ENCODE peak calls at places on chromosomes 4 and X, in four cellular contexts. N, A, H and Y are unnamed samples. For H3K27me3, the result is how much of the 10 kb centered on the place peaks cover.

GRCh38 chr4:2961411-2962098 is 1.7 kb downstream of the NOP14 start:
- DNase-seq in H (no peak), A (no peak), N (no peak), Y (no peak)

GRCh38 chrX:24748196-24748595 is 54.5 kb downstream of the POLA1 start:
- DNase-seq in H (no peak), N (no peak), A (no peak), Y (no peak)

GRCh38 chr4:101279377-101279871 is 67.9 kb downstream of the PPP3CA start:
- DNase-seq in A (peak), H (peak), N (peak), Y (peak)

GRCh38 chr4:39933689-39934590 is 43.8 kb downstream of the PDS5A start:
- DNase-seq in H (peak), A (no peak), N (no peak), Y (no peak)

GRCh38 chr4:78764498-78764961 is 11.6 kb upstream of the BMP2K start:
- DNase-seq in A (no peak), N (no peak), H (peak), Y (no peak)

GRCh38 chrX:151722241-151722846 is 6.5 kb downstream of the FATE1 start:
- DNase-seq in H (peak), N (peak), A (peak), Y (peak)

GRCh38 chrX:134171661-134172587 is 65.1 kb upstream of the CCDC160 start:
- DNase-seq in H (peak), A (peak), N (no peak), Y (no peak)

GRCh38 chrX:46941341-46941740 is 29.1 kb downstream of the JADE3 start:
- DNase-seq in H (no peak), N (no peak), A (no peak), Y (no peak)

GRCh38 chr4:168449740-168450442 is 30.4 kb downstream of the DDX60L start:
- DNase-seq in N (peak), A (no peak), H (peak), Y (no peak)

GRCh38 chr4:56289934-56290333 is 97.4 kb downstream of the AASDH start:
- DNase-seq in A (no peak), N (no peak), H (peak), Y (no peak)

GRCh38 chrX:9573282-9574106 is 108.6 kb downstream of the TBL1X start:
- DNase-seq in N (no peak), H (no peak), A (no peak), Y (no peak)

GRCh38 chr4:57231781-57232180 is 121.6 kb upstream of the IGFBP7 start:
- DNase-seq in A (no peak), H (no peak), N (no peak), Y (no peak)

GRCh38 chr4:71445819-71446218 is 107.0 kb downstream of the SLC4A4 start:
- DNase-seq in H (no peak), N (no peak), A (no peak), Y (no peak)

GRCh38 chr4:38145741-38146140 is 185.5 kb downstream of the PTTG2 start:
- DNase-seq in A (no peak), N (no peak), H (peak), Y (no peak)

GRCh38 chrX:15382809-15383208 is 1.4 kb downstream of the VEGFD start:
- DNase-seq in N (no peak), H (no peak), A (no peak), Y (no peak)

GRCh38 chr4:17324431-17324830 is 187.5 kb downstream of the QDPR start:
- DNase-seq in A (no peak), H (peak), N (no peak), Y (no peak)

GRCh38 chrX:112857478-112857878 is 16.8 kb upstream of the AMOT start:
- DNase-seq in A (no peak), H (no peak), N (no peak), Y (peak)

GRCh38 chr4:83709627-83710026 is 173.7 kb downstream of the GPAT3 start:
- DNase-seq in H (no peak), N (no peak), A (no peak), Y (no peak)

GRCh38 chr4:106238819-106239420 is 77.1 kb downstream of the TBCK start:
- DNase-seq in H (peak), N (no peak), A (no peak), Y (no peak)

GRCh38 chr4:144575181-144575580 is 70.8 kb upstream of the HHIP start:
- DNase-seq in N (no peak), H (peak), A (no peak), Y (no peak)

GRCh38 chr4:52098618-52099017 is 47.5 kb downstream of the SPATA18 start:
- DNase-seq in A (no peak), N (no peak), H (no peak), Y (no peak)

GRCh38 chr4:40956726-40957255 is 207.0 kb downstream of the NSUN7 start:
- DNase-seq in N (no peak), A (no peak), H (peak), Y (no peak)

GRCh38 chr4:5738061-5738460 is 27.1 kb downstream of the EVC start:
- DNase-seq in H (no peak), N (no peak), A (no peak), Y (no peak)

GRCh38 chrX:29746326-29746725 is 469.0 kb upstream of the MAGEB2 start:
- DNase-seq in H (peak), A (no peak), N (no peak), Y (no peak)

GRCh38 chrX:118974908-118975671 is 672 bp downstream of the LONRF3 start:
- DNase-seq in A (peak), H (peak), N (peak), Y (peak)

GRCh38 chr4:164926301-164926700 is 49.3 kb downstream of the APELA start:
- DNase-seq in N (no peak), H (no peak), A (no peak), Y (no peak)

GRCh38 chr4:183118585-183118984 is 19.5 kb downstream of the WWC2 start:
- DNase-seq in N (no peak), H (peak), A (no peak), Y (no peak)

GRCh38 chr4:61938250-61938846 is 738.2 kb downstream of the ADGRL3 start:
- DNase-seq in H (no peak), A (no peak), N (no peak), Y (no peak)

GRCh38 chrX:104428231-104428630 is 137.8 kb upstream of the IL1RAPL2 start:
- DNase-seq in H (no peak), N (no peak), A (no peak), Y (no peak)

GRCh38 chrX:17474892-17475291 is 99.9 kb downstream of the NHS start:
- DNase-seq in A (no peak), N (no peak), H (peak), Y (no peak)

GRCh38 chr4:184384056-184384809 is 90.1 kb downstream of the IRF2 start:
- DNase-seq in H (peak), A (no peak), N (peak), Y (peak)

GRCh38 chr4:80500593-80500992 is 165.1 kb downstream of the CFAP299 start:
- DNase-seq in H (no peak), N (no peak), A (no peak), Y (no peak)

DNA sequence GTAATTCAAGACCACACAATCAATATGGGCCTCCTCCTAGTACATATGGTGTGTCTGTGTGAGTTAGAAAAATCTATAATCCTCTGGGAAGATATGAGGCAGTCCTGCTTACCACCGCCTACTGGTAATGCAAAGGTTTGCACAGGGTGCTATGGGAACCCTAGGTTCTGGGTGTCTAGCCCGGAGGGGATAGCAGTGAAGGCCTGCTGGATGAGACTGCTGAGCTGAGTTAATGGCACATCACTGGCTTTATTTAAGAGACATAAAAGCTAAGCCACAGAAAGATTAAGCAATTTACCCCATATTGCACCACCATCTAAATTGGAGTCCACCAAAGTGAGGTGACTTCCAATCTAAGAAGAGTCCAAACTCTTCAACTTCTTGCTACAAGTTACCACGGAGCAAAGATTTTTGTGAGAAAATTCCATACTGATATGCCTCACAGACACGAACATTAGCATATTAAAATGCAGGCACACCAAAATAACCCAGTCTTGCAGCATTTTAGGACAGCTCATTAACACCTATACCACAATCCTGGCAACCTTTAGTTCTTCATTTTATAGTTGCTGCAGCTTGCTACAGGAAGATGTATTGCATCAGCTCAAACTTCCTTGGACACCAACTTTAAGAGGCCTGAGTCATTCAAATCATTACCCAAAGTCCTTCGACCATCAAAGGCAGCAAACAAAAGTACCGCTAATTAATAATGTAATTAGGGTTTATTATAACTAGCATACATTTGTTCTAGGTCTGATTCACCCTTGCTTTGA is 13.7 kb downstream of the DGKK start:
- DNase-seq in A (no peak), N (no peak), H (no peak), Y (no peak)
- TF ChIP-seq CTCF in A (no peak), N (no peak), H (no peak), Y (peak)

DNA sequence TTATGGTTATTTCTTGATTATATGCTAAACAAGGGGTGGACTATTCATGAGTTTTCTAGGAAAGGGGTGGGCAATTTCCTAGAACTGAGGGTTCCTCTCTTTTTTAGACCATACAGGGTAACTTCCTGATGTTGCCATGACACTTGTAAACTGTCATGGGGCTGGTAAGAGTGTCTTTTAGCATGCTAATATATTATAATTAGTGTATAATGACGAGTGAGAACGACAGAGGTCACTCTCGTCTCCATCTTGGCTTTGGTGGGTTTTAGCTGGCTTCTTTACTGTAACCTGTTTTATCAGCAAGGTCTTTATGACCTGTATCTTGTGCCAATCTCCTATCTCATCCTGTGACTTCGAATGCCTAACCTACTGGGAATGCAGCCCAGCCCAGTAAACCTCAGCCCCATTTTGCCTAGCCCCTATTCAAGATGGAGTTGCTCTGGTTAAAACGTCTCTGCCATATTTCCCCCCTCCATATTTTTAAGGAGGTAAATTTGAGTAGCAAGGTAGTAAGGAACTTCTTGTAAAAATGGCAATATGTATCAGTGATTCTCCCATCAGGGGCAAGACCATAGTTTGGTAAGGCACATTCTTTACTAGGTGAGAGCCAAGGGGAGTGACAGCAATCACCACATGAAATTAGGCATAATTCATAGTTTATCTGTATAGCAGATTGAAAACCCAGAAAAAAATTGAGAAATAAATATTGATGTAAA is 2.6 kb downstream of the CXCL2 start:
- DNase-seq in N (no peak), H (peak), A (no peak), Y (no peak)
- H3K4me3 ChIP-seq in N (no peak), H (no peak), A (peak), Y (no peak)

DNA sequence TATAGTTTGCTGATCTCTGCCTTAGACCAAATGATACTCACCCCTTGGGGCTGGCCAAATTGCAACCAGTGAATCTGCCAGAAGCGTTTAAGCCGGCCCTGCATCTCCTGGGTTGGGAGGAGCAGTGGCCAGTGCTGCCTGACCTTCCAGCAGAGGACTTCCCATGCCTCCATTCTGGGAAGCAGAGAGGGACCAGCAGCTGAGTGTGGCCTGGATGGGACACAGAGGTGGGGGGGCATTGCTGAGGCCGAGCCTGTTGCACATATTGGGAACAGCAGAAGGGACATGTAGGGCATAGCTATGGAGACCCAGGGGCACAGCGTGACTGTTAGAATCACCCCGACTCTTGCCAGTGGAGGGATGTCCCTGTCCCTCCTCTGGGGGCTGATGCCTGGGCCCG is 93.3 kb downstream of the CPZ start:
- DNase-seq in H (no peak), N (peak), A (no peak), Y (no peak)
- H3K27me3 ChIP-seq in H (half or more), N (under half), A (half or more), Y (under half)

GRCh38 chr4:173168396-173169177 is at the start of gene GALNT7:
- DNase-seq in H (peak), A (peak), N (peak), Y (peak)
- TF ChIP-seq CTCF in H (no peak), A (no peak), N (no peak), Y (no peak)

DNA sequence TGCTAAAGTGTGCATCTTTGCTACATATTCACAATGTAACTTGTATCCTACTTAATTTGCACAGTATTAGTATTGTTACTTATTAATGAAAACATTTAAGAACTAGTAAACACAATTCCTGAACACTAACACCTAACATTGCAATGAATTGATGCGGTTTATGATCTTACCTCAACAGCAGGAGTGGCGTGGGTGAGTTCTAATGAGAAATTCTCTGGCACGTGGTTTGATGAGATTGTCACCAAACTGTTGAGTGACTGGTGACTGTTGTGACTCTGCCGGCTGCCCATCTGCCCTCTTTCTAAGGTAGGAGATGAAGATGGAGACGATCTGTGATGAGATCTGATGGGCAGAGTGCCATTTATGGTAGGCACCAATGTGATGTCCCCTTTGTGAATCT is 2.9 kb downstream of the PCDH18 start:
- DNase-seq in N (no peak), A (no peak), H (no peak), Y (no peak)
- H3K4me3 ChIP-seq in N (peak), A (peak), H (no peak), Y (no peak)

DNA sequence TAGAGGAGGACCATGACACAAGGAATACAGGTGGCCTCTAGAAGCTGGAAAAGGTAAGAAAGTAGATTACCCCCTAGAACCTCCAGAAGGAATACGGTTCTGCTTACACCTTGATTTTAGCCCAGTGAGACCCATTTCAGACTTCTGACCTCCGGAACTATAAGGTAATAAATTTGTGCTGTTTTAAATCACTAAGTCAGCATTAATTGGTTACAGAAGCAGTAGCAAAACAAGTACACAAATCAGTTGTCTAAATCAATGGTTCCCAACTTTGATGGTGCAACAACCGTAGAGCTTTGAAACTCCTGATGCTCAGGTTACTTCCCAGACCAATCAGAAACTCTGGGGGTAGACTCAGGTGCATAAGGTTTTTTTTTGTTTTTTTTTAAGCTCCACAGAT is 113.6 kb downstream of the RTL9 start:
- DNase-seq in H (no peak), N (no peak), A (no peak), Y (no peak)
- H3K27me3 ChIP-seq in H (under half), N (under half), A (under half), Y (under half)

DNA sequence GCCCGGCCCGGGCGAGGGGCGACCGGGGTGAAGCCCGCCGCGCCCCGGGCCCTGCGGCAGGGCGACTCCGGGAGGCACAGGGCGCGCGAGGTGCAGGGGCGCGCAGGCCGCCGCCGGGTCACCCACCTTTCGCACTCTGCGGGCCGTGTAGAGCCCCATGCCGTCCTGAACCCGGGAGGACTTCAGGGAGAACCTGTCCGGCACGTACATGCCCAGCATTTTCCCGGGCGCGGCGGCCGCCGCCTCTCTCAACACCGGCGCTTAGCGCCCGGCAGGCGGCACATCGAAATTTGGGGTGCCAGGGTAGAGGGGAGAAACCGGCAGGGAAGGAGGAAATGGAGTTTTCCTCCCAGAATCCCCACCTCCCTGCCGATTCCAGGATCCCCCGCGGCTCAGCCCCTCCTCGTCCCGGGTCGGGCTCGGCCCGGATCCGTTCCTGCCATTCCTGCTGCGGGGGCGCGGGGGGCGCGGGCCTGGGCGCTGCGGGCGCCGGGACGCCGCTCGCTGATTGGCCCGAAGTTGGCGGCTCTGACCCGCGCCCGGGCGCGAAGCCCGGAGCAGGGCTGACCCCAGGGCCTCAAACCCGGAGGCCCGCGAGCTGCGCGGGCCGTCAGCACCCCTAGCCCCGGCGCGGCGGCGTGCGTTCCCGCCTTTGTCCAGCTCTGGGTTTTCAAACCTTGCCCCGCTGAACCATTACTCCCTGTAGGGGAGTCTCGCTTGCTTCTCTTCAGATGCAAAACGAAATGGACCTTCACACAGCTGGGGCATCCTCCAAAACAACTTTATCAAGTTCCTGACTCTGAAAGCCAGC is at the start of gene PRDM5:
- DNase-seq in N (peak), H (peak), A (peak), Y (peak)
- TF ChIP-seq CTCF in N (no peak), H (peak), A (peak), Y (no peak)

GRCh38 chr4:75630932-75631320 is 598 bp upstream of the CDKL2 start:
- DNase-seq in N (no peak), A (no peak), H (peak), Y (no peak)
- H3K4me3 ChIP-seq in N (peak), A (peak), H (peak), Y (peak)

GRCh38 chrX:83759872-83760271 is 101.1 kb upstream of the CYLC1 start:
- DNase-seq in A (no peak), H (no peak), N (no peak), Y (no peak)
- H3K27me3 ChIP-seq in A (under half), H (under half), N (under half), Y (under half)

GRCh38 chrX:65667503-65668355 is at the start of gene MSN:
- DNase-seq in A (peak), H (peak), N (peak), Y (peak)
- TF ChIP-seq CTCF in A (no peak), H (no peak), N (no peak), Y (peak)